ENCODE peak calls at places on chromosome 14, in four cellular contexts. W, T, A and G are unnamed samples.
A peak's percentile ranks its signal among the peaks of the same experiment; 100 is the strongest.

GRCh38 chr14:58912287-58912686 is 274.5 kb downstream of the DACT1 start:
- DNase-seq in W (no peak), T (no peak), A (no peak), G (no peak)

GRCh38 chr14:101495827-101496778 is 65.2 kb upstream of the DIO3 start:
- DNase-seq in W (peak; percentile 38), T (peak; percentile 11), A (no peak), G (no peak)

GRCh38 chr14:21090194-21090939 is 8.1 kb downstream of the ZNF219 start:
- DNase-seq in W (peak; percentile 47), T (no peak), A (peak; percentile 22), G (peak; percentile 14)

GRCh38 chr14:101068958-101069549 is 165.5 kb upstream of the RTL1 start:
- DNase-seq in W (peak; percentile 7), T (peak; percentile 5), A (no peak), G (no peak)

GRCh38 chr14:60760648-60761364 is 26.2 kb downstream of the MNAT1 start:
- DNase-seq in W (no peak), T (no peak), A (no peak), G (no peak)

GRCh38 chr14:94317259-94317658 is 5.9 kb downstream of the SERPINA6 start:
- DNase-seq in W (no peak), T (no peak), A (no peak), G (no peak)

GRCh38 chr14:70567791-70568190 is 32.7 kb downstream of the MED6 start:
- DNase-seq in W (no peak), T (no peak), A (no peak), G (no peak)

GRCh38 chr14:95323917-95324316 is 4.2 kb upstream of the CLMN start:
- DNase-seq in W (no peak), T (no peak), A (no peak), G (no peak)

GRCh38 chr14:96424104-96424989 is 32.4 kb downstream of the AK7 start:
- DNase-seq in W (peak; percentile 33), T (no peak), A (peak; percentile 39), G (peak; percentile 41)

GRCh38 chr14:104091061-104091926 is 5.8 kb downstream of the ASPG start:
- DNase-seq in W (no peak), T (no peak), A (no peak), G (peak; percentile 23)

GRCh38 chr14:75427482-75428229 is at the start of gene JDP2:
- DNase-seq in W (peak; percentile 92), T (peak; percentile 93), A (peak; percentile 88), G (peak; percentile 96)

GRCh38 chr14:102819176-102819628 is 42.0 kb downstream of the TRAF3 start:
- DNase-seq in W (no peak), T (no peak), A (no peak), G (no peak)

GRCh38 chr14:61128382-61129167 is 147.5 kb downstream of the SLC38A6 start:
- DNase-seq in W (no peak), T (no peak), A (no peak), G (no peak)

GRCh38 chr14:103696466-103697071 is 18.7 kb downstream of the XRCC3 start:
- DNase-seq in W (no peak), T (peak; percentile 69), A (peak; percentile 32), G (peak; percentile 68)

GRCh38 chr14:98059106-98059505 is 1212.9 kb downstream of the BCL11B start:
- DNase-seq in W (no peak), T (no peak), A (no peak), G (no peak)

GRCh38 chr14:81516941-81517797 is 16.5 kb downstream of the SEL1L start:
- DNase-seq in W (no peak), T (peak; percentile 60), A (no peak), G (peak; percentile 36)

GRCh38 chr14:61223552-61223951 is 57.6 kb downstream of the TMEM30B start:
- DNase-seq in W (no peak), T (no peak), A (no peak), G (no peak)

GRCh38 chr14:24132061-24132685 is 1.7 kb downstream of the FITM1 start:
- DNase-seq in W (peak; percentile 76), T (no peak), A (no peak), G (no peak)

GRCh38 chr14:77279719-77280118 is 8.7 kb upstream of the NGB start:
- DNase-seq in W (no peak), T (no peak), A (no peak), G (no peak)
- H3K27ac ChIP-seq in W (no peak overlapping the region), T (no peak overlapping the region), A (no peak overlapping the region), G (no peak overlapping the region)

GRCh38 chr14:32050839-32051238 is 26.3 kb upstream of the ARHGAP5 start:
- DNase-seq in W (no peak), T (no peak), A (no peak), G (no peak)

GRCh38 chr14:32044454-32044853 is 32.6 kb upstream of the ARHGAP5 start:
- DNase-seq in W (no peak), T (no peak), A (no peak), G (no peak)

GRCh38 chr14:32043624-32044023 is 33.5 kb upstream of the ARHGAP5 start:
- DNase-seq in W (no peak), T (no peak), A (no peak), G (no peak)

GRCh38 chr14:32049361-32050103 is 27.6 kb upstream of the ARHGAP5 start:
- DNase-seq in W (no peak), T (no peak), A (no peak), G (no peak)

GRCh38 chr14:32047791-32048190 is 29.3 kb upstream of the ARHGAP5 start:
- DNase-seq in W (no peak), T (no peak), A (no peak), G (no peak)
- H3K27ac ChIP-seq in W (no peak overlapping the region), T (no peak overlapping the region), A (no peak overlapping the region), G (no peak overlapping the region)

DNA sequence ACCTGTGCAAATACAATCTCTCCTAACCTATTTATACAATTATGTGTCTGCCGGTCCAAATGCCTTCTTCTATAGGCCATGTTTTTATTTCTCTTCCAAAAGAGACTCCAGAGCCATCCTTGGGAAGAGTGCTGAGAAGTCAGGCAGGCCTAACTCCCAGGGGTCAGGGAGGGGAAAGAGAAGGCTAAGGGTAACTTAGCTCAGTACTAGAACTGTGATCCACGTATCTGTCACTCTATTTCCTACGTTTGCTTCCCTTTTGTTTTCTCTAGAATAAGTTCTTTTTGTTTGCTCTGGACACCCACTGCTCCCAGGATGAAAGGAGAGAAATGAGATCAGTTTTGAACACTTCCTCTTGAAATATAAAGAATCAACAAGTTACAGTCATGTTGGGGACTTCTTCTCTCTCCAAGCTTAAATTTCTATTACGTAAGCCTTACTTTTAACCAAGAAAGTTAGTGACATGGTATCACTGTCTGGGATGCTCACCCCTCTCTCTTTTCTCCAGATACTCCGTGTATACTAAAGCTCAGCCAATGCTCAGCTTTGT is 79.2 kb downstream of the DAD1 start:
- DNase-seq in W (no peak), T (no peak), A (no peak), G (no peak)
- H3K27ac ChIP-seq in W (peak overlapping the region; percentile 12), T (peak overlapping the region; percentile 80), A (no peak overlapping the region), G (peak overlapping the region; percentile 76)

GRCh38 chr14:44392984-44393383 is 114.1 kb downstream of the FSCB start:
- DNase-seq in W (no peak), T (no peak), A (no peak), G (no peak)

DNA sequence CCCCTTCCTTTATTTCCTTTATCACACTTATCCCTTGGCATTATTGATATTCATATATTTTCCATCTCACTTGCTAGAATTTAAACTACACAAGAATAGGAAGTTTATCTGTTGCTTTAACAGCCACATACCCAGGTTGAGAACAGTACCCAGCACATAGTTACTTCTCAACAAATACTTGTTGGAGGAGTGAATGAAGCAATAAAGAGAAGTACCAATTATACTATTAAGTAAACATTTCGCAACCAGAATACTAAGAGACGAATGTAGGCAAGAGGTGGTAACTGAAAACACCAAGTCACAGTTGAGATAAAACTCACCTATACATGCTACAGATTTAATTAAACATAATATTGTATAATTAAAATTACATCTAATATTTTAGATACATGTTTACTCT is 110.9 kb downstream of the FSCB start:
- DNase-seq in W (no peak), T (no peak), A (no peak), G (no peak)
- H3K27ac ChIP-seq in W (no peak overlapping the region), T (no peak overlapping the region), A (no peak overlapping the region), G (no peak overlapping the region)